ENCODE peak calls at places on chromosomes 11 and 22, in seven cellular contexts. Y is upper lobe of right lung, G is heart right ventricle, J is fibroblast of lung, E is uterus, P is cardiac muscle cell, C is neural progenitor cell. A is an unnamed sample.

GRCh38 chr11:133040289-133040893 is 491.9 kb downstream of the OPCML start:
- DNase-seq in Y (no peak), E (no peak), G (no peak), J (peak), C (no peak), P (no peak), A (no peak)

GRCh38 chr22:49933236-49933921 is 14.9 kb downstream of the CRELD2 start:
- DNase-seq in E (peak), Y (peak), G (no peak), C (no peak), P (no peak), J (no peak), A (peak)

GRCh38 chr22:23801238-23801821 is 14.6 kb downstream of the SMARCB1 start:
- DNase-seq in E (no peak), C (no peak), P (no peak), Y (no peak), J (no peak), G (no peak), A (no peak)

GRCh38 chr11:83069441-83070043 is 2.2 kb downstream of the RAB30 start:
- DNase-seq in Y (no peak), E (no peak), G (no peak), C (peak), P (no peak), J (no peak), A (no peak)

GRCh38 chr11:11510939-11511338 is 110.9 kb downstream of the GALNT18 start:
- DNase-seq in C (peak), P (no peak), E (peak), Y (no peak), J (peak), G (no peak), A (peak)

GRCh38 chr11:13883042-13883441 is 79.5 kb upstream of the SPON1 start:
- DNase-seq in J (no peak), P (peak), C (no peak), G (no peak), Y (peak), E (no peak), A (no peak)

GRCh38 chr22:35642305-35642741 is 5.9 kb upstream of the APOL6 start:
- DNase-seq in Y (no peak), G (no peak), J (no peak), P (no peak), C (no peak), E (no peak), A (no peak)

GRCh38 chr11:118619444-118620205 is 12.2 kb downstream of the PHLDB1 start:
- DNase-seq in Y (peak), P (no peak), E (peak), C (no peak), J (peak), G (peak), A (no peak)

GRCh38 chr11:102097175-102097574 is 13.1 kb upstream of the YAP1 start:
- DNase-seq in C (no peak), G (no peak), Y (no peak), P (no peak), J (peak), E (no peak), A (no peak)

GRCh38 chr11:11983427-11983826 is 25.0 kb downstream of the DKK3 start:
- DNase-seq in P (no peak), E (no peak), C (no peak), G (no peak), J (no peak), Y (peak), A (no peak)

GRCh38 chr22:38730411-38730871 is 24.7 kb downstream of the GTPBP1 start:
- DNase-seq in E (no peak), P (no peak), G (no peak), C (no peak), Y (peak), J (no peak), A (no peak)

GRCh38 chr11:106306942-106307341 is 229.5 kb downstream of the AASDHPPT start:
- DNase-seq in E (no peak), C (no peak), J (no peak), G (no peak), P (no peak), Y (no peak), A (no peak)

GRCh38 chr22:38570841-38571364 is 920 bp upstream of the DMC1 start:
- DNase-seq in C (peak), J (peak), E (no peak), Y (no peak), G (peak), P (peak), A (peak)

GRCh38 chr11:99325807-99326206 is 305.1 kb downstream of the CNTN5 start:
- DNase-seq in C (no peak), Y (no peak), E (no peak), J (peak), G (no peak), P (no peak), A (no peak)

GRCh38 chr11:29629281-29629680 is 387.5 kb downstream of the KCNA4 start:
- DNase-seq in E (no peak), C (peak), J (peak), G (no peak), Y (no peak), P (peak), A (no peak)

GRCh38 chr11:74004046-74004693 is 4.7 kb downstream of the UCP3 start:
- DNase-seq in E (no peak), P (no peak), G (no peak), Y (no peak), J (no peak), C (no peak), A (no peak)

GRCh38 chr11:126152152-126152551 is 59.3 kb downstream of the RPUSD4 start:
- DNase-seq in E (no peak), J (no peak), C (no peak), P (no peak), G (no peak), Y (no peak), A (no peak)

GRCh38 chr22:18044548-18045271 is 20.3 kb upstream of the MICAL3 start:
- DNase-seq in Y (peak), C (no peak), P (no peak), J (peak), G (peak), E (peak), A (peak)

GRCh38 chr11:118998822-118999221 is 884 bp downstream of the CENATAC start:
- DNase-seq in J (peak), E (no peak), C (peak), G (no peak), Y (no peak), P (no peak), A (no peak)

GRCh38 chr11:78768345-78768744 is 193.7 kb upstream of the NARS2 start:
- DNase-seq in P (peak), E (no peak), J (no peak), C (no peak), Y (no peak), G (no peak), A (no peak)

GRCh38 chr11:92670293-92670890 is 299.1 kb upstream of the MTNR1B start:
- DNase-seq in E (no peak), P (no peak), G (no peak), J (no peak), Y (no peak), C (no peak), A (no peak)

DNA sequence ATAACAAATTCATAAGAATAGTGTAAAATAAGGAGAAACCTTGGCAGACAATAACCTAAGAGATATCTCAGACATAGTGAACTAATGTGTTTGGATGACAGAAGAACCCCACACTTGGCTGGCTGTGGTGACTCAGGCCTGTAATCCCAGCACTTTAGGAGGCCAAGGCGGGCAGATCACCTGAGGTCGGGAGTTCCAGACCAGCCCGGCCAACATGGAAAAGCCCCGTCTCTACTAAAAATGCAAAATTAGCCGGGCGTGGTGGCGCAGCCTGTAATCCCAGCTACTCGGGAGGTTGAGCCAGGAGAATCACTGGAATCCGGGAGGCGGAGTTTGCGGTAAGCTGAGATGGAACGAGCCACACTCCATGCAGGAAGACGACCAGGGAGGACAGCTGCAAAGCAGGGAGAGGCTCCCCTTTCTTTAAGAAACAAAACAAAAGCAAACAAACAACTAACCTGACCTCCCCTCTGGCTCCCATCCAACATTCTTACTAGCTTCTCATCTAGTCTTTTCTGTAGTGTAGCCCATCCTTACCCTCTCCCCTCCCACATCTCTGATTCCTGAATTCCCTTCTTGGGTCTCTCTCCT is 84.2 kb downstream of the ZNF280B start:
- DNase-seq in Y (no peak), E (no peak), J (no peak), C (peak), P (no peak), G (no peak), A (no peak)
- H3K4me3 ChIP-seq in Y (no peak), E (no peak), J (no peak), C (no peak), P (no peak), G (no peak), A (no peak)

DNA sequence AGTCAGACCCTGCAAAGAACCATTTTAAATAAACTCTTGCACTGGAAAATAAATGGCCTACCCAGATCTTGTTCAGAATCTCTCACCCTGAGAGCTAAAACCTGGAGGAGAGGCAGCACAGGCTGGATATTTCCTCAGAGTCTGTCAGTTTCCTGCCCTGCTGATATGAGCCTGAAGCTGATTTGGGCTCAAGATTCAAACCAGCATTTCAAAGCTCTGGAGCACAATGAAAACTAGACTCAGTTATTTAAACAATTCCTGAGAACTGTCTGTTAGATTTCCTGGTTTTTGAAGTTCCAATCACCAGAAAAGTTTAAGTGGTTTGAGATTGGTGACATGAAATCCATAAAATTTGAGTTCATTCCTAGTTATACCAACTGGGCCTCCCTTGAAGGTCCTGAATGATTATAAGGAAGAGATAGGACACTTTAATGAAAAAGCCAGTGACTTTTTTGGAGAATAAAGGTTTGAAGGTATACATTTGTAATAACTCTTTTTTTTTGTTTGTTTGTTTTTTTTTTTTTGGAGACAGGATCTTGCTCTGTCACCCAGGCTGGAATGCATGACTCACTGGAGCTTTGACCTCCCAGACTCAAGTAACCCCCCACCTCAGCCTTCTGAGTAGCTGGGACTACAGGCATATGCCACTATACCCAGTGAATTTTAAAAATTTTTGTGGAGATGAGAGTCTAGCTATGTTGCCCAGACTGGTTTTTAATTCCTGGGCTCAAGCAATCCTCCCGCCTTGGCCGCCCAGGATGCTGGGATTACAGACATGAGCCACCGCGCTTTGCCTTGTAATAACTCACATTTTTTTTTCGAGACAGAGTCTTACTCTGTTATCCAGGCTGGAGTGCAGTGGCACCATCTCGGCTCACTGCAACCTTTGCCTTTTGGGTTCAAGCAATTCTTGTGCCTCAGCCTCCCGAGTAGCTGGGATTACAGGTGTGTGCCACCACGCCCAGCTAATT is 8.0 kb upstream of the ESAM start:
- DNase-seq in G (no peak), P (no peak), C (no peak), J (peak), Y (no peak), E (no peak), A (no peak)
- H3K27ac ChIP-seq in G (no peak), P (no peak), C (no peak), J (no peak), Y (no peak), E (no peak), A (no peak)

DNA sequence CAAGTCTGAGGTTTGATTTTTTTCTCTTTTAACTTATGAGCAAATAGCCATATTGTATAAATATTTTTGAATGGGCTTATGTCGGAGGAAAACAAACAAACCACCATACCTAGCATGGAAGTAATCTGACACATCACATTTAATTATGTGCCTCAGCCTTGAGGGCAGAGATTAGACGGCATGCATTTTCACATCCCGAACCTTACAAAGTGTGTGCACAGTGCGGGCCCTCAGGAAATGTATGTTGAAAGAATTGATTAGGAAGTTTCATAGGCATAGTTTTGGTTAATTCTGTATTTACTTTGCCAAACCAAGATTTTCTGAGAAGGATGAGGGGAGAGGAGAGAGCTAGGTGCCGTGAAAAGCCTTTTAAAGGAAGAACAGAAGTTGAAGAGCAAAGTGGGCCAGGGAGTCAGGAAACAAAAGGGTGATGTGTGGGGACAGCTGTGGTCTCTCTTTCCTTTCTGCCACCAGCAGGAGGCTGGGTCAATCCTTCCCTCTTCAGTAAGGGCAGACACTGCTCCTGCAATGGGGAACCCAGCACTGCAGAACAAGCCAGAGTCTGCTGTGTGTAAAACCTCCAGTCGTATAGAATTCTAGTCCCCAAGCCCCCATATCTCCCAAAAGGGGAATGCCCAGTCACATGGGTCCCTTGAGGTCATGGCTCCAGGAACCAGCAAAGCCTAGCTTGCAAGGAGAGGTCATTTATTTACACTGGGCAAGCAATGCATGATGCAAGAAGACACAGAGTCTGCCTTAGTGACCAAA is 71.2 kb upstream of the OLFML1 start:
- DNase-seq in G (no peak), E (no peak), P (no peak), C (peak), J (no peak), Y (no peak), A (no peak)
- TF ChIP-seq CTCF in G (no peak), E (no peak), P (no peak), C (peak), J (no peak), Y (no peak), A (no peak)

DNA sequence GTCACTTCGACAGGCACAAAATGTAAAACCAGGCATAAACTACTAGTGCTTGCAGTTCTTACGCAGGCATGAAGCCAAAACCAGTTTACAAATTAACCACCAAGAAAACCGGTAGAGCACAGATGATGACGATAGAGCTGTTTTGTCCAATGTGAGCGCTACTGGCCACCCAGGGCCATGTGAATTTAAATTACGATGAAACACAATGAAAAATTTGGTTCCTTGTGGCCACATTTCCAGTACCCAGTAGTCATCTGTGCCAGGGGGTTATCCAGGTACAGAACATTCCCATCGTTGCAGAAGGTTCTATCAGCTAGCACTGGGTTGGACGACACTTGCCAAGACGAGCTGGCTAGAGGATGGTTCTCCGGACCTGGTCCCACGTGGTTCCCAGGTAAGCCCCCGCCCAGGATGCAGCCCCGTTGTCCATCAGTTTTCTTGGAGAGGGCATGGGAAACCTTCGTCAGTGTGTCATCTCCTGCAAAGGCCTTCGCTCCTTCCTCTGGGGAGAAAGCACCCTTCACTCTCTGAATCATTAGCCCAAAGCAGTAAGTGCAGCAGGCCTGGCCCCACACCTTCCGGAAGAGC is 1.1 kb upstream of the CD81 start:
- DNase-seq in Y (peak), E (no peak), C (no peak), P (no peak), G (no peak), J (no peak), A (no peak)
- H3K4me3 ChIP-seq in Y (no peak), E (no peak), C (no peak), P (no peak), G (no peak), J (no peak), A (no peak)

GRCh38 chr22:20272174-20272573 is 4.1 kb upstream of the RTN4R start:
- DNase-seq in J (no peak), Y (no peak), P (no peak), C (no peak), E (no peak), G (no peak), A (no peak)
- H3K27ac ChIP-seq in J (no peak), Y (no peak), P (no peak), C (no peak), E (no peak), G (no peak), A (no peak)

GRCh38 chr11:40125054-40125453 is 1334.4 kb downstream of the LRRC4C start:
- DNase-seq in C (peak), G (no peak), J (peak), Y (no peak), E (no peak), P (no peak), A (no peak)
- TF ChIP-seq CTCF in C (peak), G (no peak), J (no peak), Y (peak), E (no peak), P (no peak), A (no peak)

GRCh38 chr11:56412396-56412795 is at the start of gene OR5AL1:
- DNase-seq in J (no peak), P (no peak), G (no peak), C (no peak), E (no peak), Y (no peak), A (no peak)
- H3K4me3 ChIP-seq in J (no peak), P (no peak), G (no peak), C (no peak), E (no peak), Y (no peak), A (no peak)

DNA sequence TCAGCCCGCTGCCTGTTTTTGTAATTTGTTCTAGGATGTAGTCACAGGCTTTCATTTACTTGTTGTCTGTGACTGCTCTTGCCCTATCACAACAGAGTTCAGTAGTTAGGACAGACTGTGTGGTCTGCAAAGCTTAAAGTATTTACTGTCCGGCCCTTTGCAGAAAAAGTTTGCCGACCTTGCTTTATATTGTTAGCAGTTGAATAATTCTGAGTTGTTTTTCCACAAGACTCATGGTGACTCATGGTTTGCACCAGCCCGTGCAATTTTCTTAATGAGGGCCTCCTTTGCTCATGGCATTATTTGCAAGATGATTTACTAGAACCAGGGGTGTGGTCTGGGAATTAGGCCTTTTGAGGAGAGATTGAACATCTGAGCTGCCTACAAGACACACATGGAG is 110.6 kb downstream of the SCN3B start:
- DNase-seq in C (no peak), P (no peak), G (no peak), E (no peak), Y (no peak), J (peak), A (no peak)
- H3K27ac ChIP-seq in C (no peak), P (no peak), G (no peak), E (peak), Y (no peak), J (no peak), A (peak)

GRCh38 chr11:1220941-1221721 is 1.7 kb upstream of the MUC5B start:
- DNase-seq in E (no peak), C (no peak), Y (peak), J (no peak), P (no peak), G (no peak), A (no peak)

GRCh38 chr11:1221848-1222311 is 986 bp upstream of the MUC5B start:
- DNase-seq in E (no peak), Y (peak), P (no peak), G (no peak), J (no peak), C (no peak), A (no peak)

GRCh38 chr11:1218788-1219445 is 3.9 kb upstream of the MUC5B start:
- DNase-seq in G (no peak), E (no peak), C (no peak), Y (peak), P (no peak), J (no peak), A (no peak)

GRCh38 chr11:1219446-1219835 is 3.4 kb upstream of the MUC5B start:
- DNase-seq in J (no peak), P (no peak), G (no peak), E (no peak), C (no peak), Y (peak), A (no peak)

GRCh38 chr11:1219836-1220810 is 2.7 kb upstream of the MUC5B start:
- DNase-seq in C (no peak), G (no peak), P (peak), J (no peak), E (no peak), Y (peak), A (no peak)
- TF ChIP-seq CTCF in C (no peak), G (no peak), P (no peak), J (no peak), E (no peak), Y (no peak), A (no peak)

A was measured in left ventricle myocardium inferior.